ENCODE peak calls at places on chromosome 5, in seven cellular contexts. One of them, this sample, is unnamed.

GRCh38 chr5:60483046-60483445 is 216.9 kb downstream of the DEPDC1B start:
- DNase-seq in IMR-90: peak; percentile 19
- DNase-seq in trophoblast cell: no peak
- DNase-seq in H1: no peak
- DNase-seq in mesenchymal stem cell: no peak
- DNase-seq in neuronal stem cell: no peak
- DNase-seq in mesendoderm: no peak
- DNase-seq in this sample: no peak

GRCh38 chr5:150289551-150290390 is at the start of gene CAMK2A:
- DNase-seq in mesendoderm: peak; percentile 70
- DNase-seq in H1: peak; percentile 68
- DNase-seq in mesenchymal stem cell: no peak
- DNase-seq in IMR-90: no peak
- DNase-seq in trophoblast cell: peak; percentile 18
- DNase-seq in neuronal stem cell: peak; percentile 37
- DNase-seq in this sample: peak; percentile 60

GRCh38 chr5:131671409-131671808 is 36.4 kb upstream of the RAPGEF6 start:
- DNase-seq in IMR-90: no peak
- DNase-seq in mesenchymal stem cell: peak; percentile 59
- DNase-seq in mesendoderm: no peak
- DNase-seq in H1: no peak
- DNase-seq in trophoblast cell: no peak
- DNase-seq in neuronal stem cell: no peak
- DNase-seq in this sample: no peak

GRCh38 chr5:126339215-126339805 is 83.9 kb upstream of the GRAMD2B start:
- DNase-seq in neuronal stem cell: peak; percentile 50
- DNase-seq in trophoblast cell: peak; percentile 86
- DNase-seq in IMR-90: peak; percentile 75
- DNase-seq in mesenchymal stem cell: peak; percentile 72
- DNase-seq in H1: no peak
- DNase-seq in mesendoderm: peak; percentile 58
- DNase-seq in this sample: no peak

GRCh38 chr5:36359267-36359666 is 57.6 kb upstream of the RANBP3L start:
- DNase-seq in neuronal stem cell: no peak
- DNase-seq in H1: no peak
- DNase-seq in IMR-90: no peak
- DNase-seq in mesendoderm: no peak
- DNase-seq in trophoblast cell: peak; percentile 25
- DNase-seq in mesenchymal stem cell: no peak
- DNase-seq in this sample: no peak

GRCh38 chr5:73625905-73626811 is at the start of gene ARHGEF28:
- DNase-seq in mesenchymal stem cell: peak; percentile 52
- DNase-seq in H1: peak; percentile 72
- DNase-seq in neuronal stem cell: peak; percentile 56
- DNase-seq in trophoblast cell: peak; percentile 38
- DNase-seq in IMR-90: peak; percentile 28
- DNase-seq in mesendoderm: peak; percentile 38
- DNase-seq in this sample: peak; percentile 66

GRCh38 chr5:71922584-71923106 is 184.6 kb upstream of the MAP1B start:
- DNase-seq in mesenchymal stem cell: peak; percentile 45
- DNase-seq in mesendoderm: peak; percentile 95
- DNase-seq in H1: no peak
- DNase-seq in neuronal stem cell: no peak
- DNase-seq in trophoblast cell: peak; percentile 25
- DNase-seq in IMR-90: peak; percentile 64
- DNase-seq in this sample: peak; percentile 37

GRCh38 chr5:132437604-132438275 is 52.8 kb downstream of the IRF1 start:
- DNase-seq in H1: no peak
- DNase-seq in trophoblast cell: peak; percentile 76
- DNase-seq in neuronal stem cell: no peak
- DNase-seq in mesendoderm: peak; percentile 94
- DNase-seq in IMR-90: peak; percentile 96
- DNase-seq in mesenchymal stem cell: peak; percentile 99
- DNase-seq in this sample: peak; percentile 73

GRCh38 chr5:14204785-14205321 is 61.7 kb downstream of the TRIO start:
- DNase-seq in neuronal stem cell: no peak
- DNase-seq in mesenchymal stem cell: peak; percentile 88
- DNase-seq in IMR-90: peak; percentile 82
- DNase-seq in H1: no peak
- DNase-seq in trophoblast cell: peak; percentile 31
- DNase-seq in mesendoderm: peak; percentile 64
- DNase-seq in this sample: no peak

GRCh38 chr5:169151051-169151805 is 149.7 kb downstream of the SLIT3 start:
- DNase-seq in neuronal stem cell: no peak
- DNase-seq in H1: no peak
- DNase-seq in mesenchymal stem cell: no peak
- DNase-seq in IMR-90: no peak
- DNase-seq in trophoblast cell: no peak
- DNase-seq in mesendoderm: peak; percentile 48
- DNase-seq in this sample: no peak

GRCh38 chr5:73856972-73857371 is 231.0 kb downstream of the ARHGEF28 start:
- DNase-seq in neuronal stem cell: no peak
- DNase-seq in H1: no peak
- DNase-seq in mesendoderm: no peak
- DNase-seq in trophoblast cell: no peak
- DNase-seq in IMR-90: no peak
- DNase-seq in mesenchymal stem cell: no peak
- DNase-seq in this sample: no peak

GRCh38 chr5:60586307-60586901 is 113.6 kb downstream of the DEPDC1B start:
- DNase-seq in neuronal stem cell: no peak
- DNase-seq in trophoblast cell: peak; percentile 38
- DNase-seq in mesendoderm: peak; percentile 5
- DNase-seq in IMR-90: peak; percentile 50
- DNase-seq in H1: no peak
- DNase-seq in mesenchymal stem cell: peak; percentile 61
- DNase-seq in this sample: no peak

GRCh38 chr5:75050415-75050814 is 1.9 kb downstream of the GCNT4 start:
- DNase-seq in mesendoderm: peak; percentile 89
- DNase-seq in trophoblast cell: no peak
- DNase-seq in H1: peak; percentile 67
- DNase-seq in IMR-90: no peak
- DNase-seq in neuronal stem cell: no peak
- DNase-seq in mesenchymal stem cell: peak; percentile 65
- DNase-seq in this sample: peak; percentile 77

GRCh38 chr5:159048298-159048697 is 51.4 kb downstream of the EBF1 start:
- DNase-seq in mesendoderm: no peak
- DNase-seq in neuronal stem cell: no peak
- DNase-seq in trophoblast cell: no peak
- DNase-seq in IMR-90: no peak
- DNase-seq in H1: no peak
- DNase-seq in mesenchymal stem cell: no peak
- DNase-seq in this sample: no peak

GRCh38 chr5:159047081-159047480 is 52.6 kb downstream of the EBF1 start:
- DNase-seq in H1: no peak
- DNase-seq in mesenchymal stem cell: peak; percentile 41
- DNase-seq in trophoblast cell: no peak
- DNase-seq in IMR-90: peak; percentile 74
- DNase-seq in mesendoderm: no peak
- DNase-seq in neuronal stem cell: no peak
- DNase-seq in this sample: no peak

GRCh38 chr5:159043551-159043950 is 56.2 kb downstream of the EBF1 start:
- DNase-seq in H1: no peak
- DNase-seq in neuronal stem cell: no peak
- DNase-seq in trophoblast cell: no peak
- DNase-seq in mesendoderm: no peak
- DNase-seq in mesenchymal stem cell: no peak
- DNase-seq in IMR-90: no peak
- DNase-seq in this sample: no peak

GRCh38 chr5:159041754-159042153 is 58.0 kb downstream of the EBF1 start:
- DNase-seq in neuronal stem cell: no peak
- DNase-seq in IMR-90: no peak
- DNase-seq in trophoblast cell: no peak
- DNase-seq in mesenchymal stem cell: peak; percentile 32
- DNase-seq in H1: no peak
- DNase-seq in mesendoderm: no peak
- DNase-seq in this sample: no peak

GRCh38 chr5:159045165-159045811 is 54.4 kb downstream of the EBF1 start:
- DNase-seq in IMR-90: no peak
- DNase-seq in neuronal stem cell: no peak
- DNase-seq in trophoblast cell: no peak
- DNase-seq in mesenchymal stem cell: no peak
- DNase-seq in H1: no peak
- DNase-seq in mesendoderm: no peak
- DNase-seq in this sample: no peak
- H3K4ac ChIP-seq in IMR-90: no peak overlapping the region
- H3K4ac ChIP-seq in neuronal stem cell: no peak overlapping the region
- H3K4ac ChIP-seq in trophoblast cell: no peak overlapping the region
- H3K4ac ChIP-seq in mesenchymal stem cell: no peak overlapping the region
- H3K4ac ChIP-seq in H1: no peak overlapping the region
- H3K4ac ChIP-seq in mesendoderm: no peak overlapping the region
- H3K4ac ChIP-seq in this sample: no peak overlapping the region

DNA sequence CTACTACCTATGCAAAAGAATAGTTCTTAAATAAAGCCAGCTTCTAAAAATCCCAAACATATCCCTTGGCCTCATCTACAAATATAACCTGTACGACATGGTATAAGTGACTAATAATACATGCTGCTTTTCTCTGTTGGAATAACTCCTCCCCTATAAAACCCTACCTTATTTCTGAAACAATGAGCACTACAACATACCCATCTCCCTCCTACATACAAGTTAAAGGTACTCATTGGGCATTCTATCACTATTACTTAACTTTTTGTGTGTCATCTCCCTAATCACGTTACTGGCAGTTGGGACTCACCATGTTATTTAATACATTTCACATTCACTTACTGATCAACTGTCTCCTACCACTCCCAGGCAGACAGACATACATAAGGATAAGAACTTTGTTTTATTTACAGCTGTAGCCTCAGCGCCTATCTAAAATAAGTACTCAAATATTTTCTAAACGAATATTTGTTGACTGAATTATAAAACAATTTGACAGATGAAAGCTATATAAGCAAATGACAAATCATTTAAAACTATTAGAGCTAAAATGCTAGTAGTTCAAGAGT is 4.1 kb downstream of the CLK4 start:
- DNase-seq in neuronal stem cell: no peak
- DNase-seq in trophoblast cell: no peak
- DNase-seq in mesenchymal stem cell: no peak
- DNase-seq in IMR-90: no peak
- DNase-seq in mesendoderm: no peak
- DNase-seq in H1: no peak
- DNase-seq in this sample: no peak
- H3K4ac ChIP-seq in neuronal stem cell: no peak overlapping the region
- H3K4ac ChIP-seq in trophoblast cell: no peak overlapping the region
- H3K4ac ChIP-seq in mesenchymal stem cell: no peak overlapping the region
- H3K4ac ChIP-seq in IMR-90: no peak overlapping the region
- H3K4ac ChIP-seq in mesendoderm: no peak overlapping the region
- H3K4ac ChIP-seq in H1: no peak overlapping the region
- H3K4ac ChIP-seq in this sample: no peak overlapping the region

GRCh38 chr5:1933364-1934055 is 50.8 kb upstream of the IRX4 start:
- DNase-seq in mesendoderm: peak; percentile 28
- DNase-seq in mesenchymal stem cell: no peak
- DNase-seq in IMR-90: no peak
- DNase-seq in neuronal stem cell: no peak
- DNase-seq in trophoblast cell: peak; percentile 57
- DNase-seq in H1: no peak
- DNase-seq in this sample: no peak
- H3K4ac ChIP-seq in mesendoderm: no peak overlapping the region
- H3K4ac ChIP-seq in mesenchymal stem cell: no peak overlapping the region
- H3K4ac ChIP-seq in IMR-90: no peak overlapping the region
- H3K4ac ChIP-seq in neuronal stem cell: no peak overlapping the region
- H3K4ac ChIP-seq in trophoblast cell: no peak overlapping the region
- H3K4ac ChIP-seq in H1: no peak overlapping the region
- H3K4ac ChIP-seq in this sample: no peak overlapping the region

DNA sequence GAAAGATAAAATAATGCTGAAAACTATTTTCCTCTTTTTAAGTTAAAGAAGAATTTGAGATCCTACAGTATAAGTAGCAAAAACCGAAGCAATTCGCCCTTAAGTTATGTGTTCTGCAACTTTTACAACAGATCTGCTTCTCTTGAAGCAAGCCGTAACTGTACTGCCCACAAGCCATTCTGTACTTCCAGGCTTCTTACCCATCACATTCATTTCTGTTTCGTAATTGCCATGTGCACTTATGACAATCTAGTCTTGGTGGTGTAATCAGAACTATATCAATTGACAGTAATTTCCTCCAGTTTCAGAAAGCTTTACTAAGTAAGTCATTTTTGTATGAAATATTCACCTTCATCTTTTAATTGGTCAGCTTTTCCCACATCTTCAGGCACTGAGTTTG is 13.8 kb downstream of the SGTB start:
- DNase-seq in neuronal stem cell: no peak
- DNase-seq in H1: no peak
- DNase-seq in trophoblast cell: no peak
- DNase-seq in IMR-90: no peak
- DNase-seq in mesenchymal stem cell: no peak
- DNase-seq in mesendoderm: no peak
- DNase-seq in this sample: no peak
- H3K4ac ChIP-seq in neuronal stem cell: no peak overlapping the region
- H3K4ac ChIP-seq in H1: no peak overlapping the region
- H3K4ac ChIP-seq in trophoblast cell: no peak overlapping the region
- H3K4ac ChIP-seq in IMR-90: no peak overlapping the region
- H3K4ac ChIP-seq in mesenchymal stem cell: no peak overlapping the region
- H3K4ac ChIP-seq in mesendoderm: no peak overlapping the region
- H3K4ac ChIP-seq in this sample: no peak overlapping the region